ENCODE peak calls at places on chromosomes 4 and X, in four cellular contexts. X, V, D and O are unnamed samples.

GRCh38 chr4:4837316-4837715 is 22.1 kb upstream of the MSX1 start:
- DNase-seq in X (no peak), V (no peak), D (no peak), O (no peak)

GRCh38 chr4:8759987-8760386 is 111.7 kb downstream of the HMX1 start:
- DNase-seq in X (no peak), V (no peak), D (no peak), O (no peak)

GRCh38 chrX:9700555-9700954 is 65.1 kb downstream of the GPR143 start:
- DNase-seq in X (no peak), V (no peak), D (no peak), O (no peak)

GRCh38 chr4:19803406-19803805 is 448.3 kb upstream of the SLIT2 start:
- DNase-seq in X (no peak), V (no peak), D (no peak), O (no peak)

GRCh38 chr4:10117424-10118354 is 1.1 kb upstream of the WDR1 start:
- DNase-seq in X (no peak), V (peak; percentile 41), D (no peak), O (no peak)

GRCh38 chr4:176499518-176499917 is 179.8 kb downstream of the SPCS3 start:
- DNase-seq in X (no peak), V (no peak), D (no peak), O (no peak)

GRCh38 chrX:28847423-28847822 is 260.2 kb downstream of the IL1RAPL1 start:
- DNase-seq in X (no peak), V (no peak), D (peak; percentile 1), O (peak; percentile 78)

GRCh38 chr4:40055873-40056721 is 553 bp upstream of the N4BP2 start:
- DNase-seq in X (peak; percentile 94), V (peak; percentile 82), D (peak; percentile 44), O (no peak)

GRCh38 chrX:103073442-103073841 is 9.5 kb upstream of the BEX1 start:
- DNase-seq in X (no peak), V (no peak), D (no peak), O (no peak)

GRCh38 chr4:3880595-3881120 is 114.5 kb downstream of the ADRA2C start:
- DNase-seq in X (peak; percentile 89), V (peak; percentile 93), D (peak; percentile 33), O (peak; percentile 54)